ENCODE peak calls at places on chromosomes 1 and 21, in six cellular contexts. R, V, P, M, L and Q are unnamed samples. For H3K9me3, the result is how much of the 10 kb centered on the place peaks cover.

GRCh38 chr1:224357626-224358124 is 996 bp downstream of the CNIH4 start:
- DNase-seq in P (no peak), L (no peak), M (peak), R (no peak), V (no peak), Q (no peak)

GRCh38 chr1:232950919-232951579 is 638 bp downstream of the NTPCR start:
- DNase-seq in M (peak), V (peak), R (no peak), P (no peak), L (peak), Q (no peak)

GRCh38 chr21:45309069-45309521 is 21.4 kb upstream of the POFUT2 start:
- DNase-seq in R (peak), P (no peak), V (peak), M (peak), L (peak), Q (no peak)

GRCh38 chr1:11650331-11650991 is 3.8 kb downstream of the FBXO2 start:
- DNase-seq in M (peak), P (peak), V (peak), R (peak), L (peak), Q (peak)

GRCh38 chr1:108708726-108709660 is 3.7 kb upstream of the FNDC7 start:
- DNase-seq in L (peak), M (peak), R (no peak), V (peak), P (no peak), Q (peak)

GRCh38 chr1:186152227-186152944 is 222.7 kb downstream of the TPR start:
- DNase-seq in L (no peak), M (peak), R (no peak), P (peak), V (no peak), Q (no peak)

GRCh38 chr1:26471498-26472329 is 526 bp upstream of the HMGN2 start:
- DNase-seq in L (peak), V (peak), R (peak), M (peak), P (peak), Q (no peak)

GRCh38 chr1:161092621-161093028 is 3.3 kb upstream of the NECTIN4 start:
- DNase-seq in P (no peak), L (no peak), R (no peak), V (no peak), M (peak), Q (no peak)

GRCh38 chr1:119001181-119002018 is 13.3 kb upstream of the TBX15 start:
- DNase-seq in L (no peak), R (no peak), M (no peak), V (no peak), P (no peak), Q (no peak)

GRCh38 chr1:41696381-41696780 is 211.9 kb upstream of the EDN2 start:
- DNase-seq in L (no peak), V (no peak), M (no peak), R (no peak), P (no peak), Q (no peak)

GRCh38 chr1:197980457-197980856 is 63.3 kb downstream of the LHX9 start:
- DNase-seq in L (no peak), M (no peak), V (no peak), P (no peak), R (peak), Q (no peak)

GRCh38 chr1:205925730-205926129 is 17.5 kb downstream of the SLC26A9 start:
- DNase-seq in M (peak), P (no peak), V (no peak), R (no peak), L (no peak), Q (no peak)

GRCh38 chr21:35697321-35697808 is 363.0 kb downstream of the SETD4 start:
- DNase-seq in P (no peak), R (peak), M (no peak), L (no peak), V (no peak), Q (no peak)

GRCh38 chr1:153525088-153525713 is 10.6 kb downstream of the S100A6 start:
- DNase-seq in M (no peak), P (no peak), V (no peak), R (no peak), L (no peak), Q (no peak)

GRCh38 chr1:119631086-119631432 is 17.0 kb downstream of the ZNF697 start:
- DNase-seq in P (no peak), R (no peak), M (no peak), V (no peak), L (no peak), Q (no peak)

GRCh38 chr1:160428655-160429054 is 28.3 kb downstream of the VANGL2 start:
- DNase-seq in R (peak), L (peak), M (peak), V (peak), P (peak), Q (no peak)

GRCh38 chr1:223245411-223245810 is 102.4 kb upstream of the TLR5 start:
- DNase-seq in R (no peak), L (no peak), M (no peak), V (no peak), P (no peak), Q (no peak)

GRCh38 chr1:52436817-52437216 is 32.4 kb downstream of the PRPF38A start:
- DNase-seq in R (no peak), P (no peak), M (peak), L (no peak), V (no peak), Q (no peak)

GRCh38 chr1:78292361-78292760 is 198.4 kb upstream of the PTGFR start:
- DNase-seq in V (no peak), L (no peak), M (no peak), R (no peak), P (no peak), Q (no peak)

GRCh38 chr1:46820560-46821060 is 21.8 kb downstream of the CYP4B1 start:
- DNase-seq in P (no peak), L (no peak), R (peak), M (no peak), V (no peak), Q (no peak)

GRCh38 chr1:183284086-183284485 is 98.0 kb downstream of the LAMC2 start:
- DNase-seq in L (no peak), R (no peak), V (no peak), P (no peak), M (no peak), Q (no peak)

GRCh38 chr1:27774654-27775053 is 1.6 kb downstream of the STX12 start:
- DNase-seq in V (no peak), R (no peak), L (no peak), P (no peak), M (no peak), Q (no peak)

DNA sequence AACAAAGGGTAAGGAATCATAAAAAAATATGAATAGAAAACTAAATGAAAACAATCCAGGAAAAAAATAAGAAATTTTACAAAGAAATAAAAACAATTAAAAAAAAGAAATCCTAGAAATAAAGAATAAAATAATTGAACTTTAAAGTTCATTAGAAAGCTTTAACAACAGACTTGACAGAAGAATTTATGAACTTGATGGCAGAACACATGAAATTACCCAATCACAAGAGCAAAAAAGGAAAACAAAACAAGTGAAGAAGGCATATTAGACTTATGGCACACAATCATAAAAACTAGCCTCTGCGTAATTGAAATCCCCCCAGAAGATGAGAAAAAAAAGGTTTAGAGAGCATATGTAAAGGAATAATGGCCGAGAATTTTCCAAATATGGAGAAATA is 802.5 kb upstream of the B3GALT2 start:
- DNase-seq in R (no peak), P (no peak), M (no peak), V (no peak), L (no peak), Q (no peak)
- H3K9me3 ChIP-seq in R (under half), P (under half), M (under half), V (under half), L (under half), Q (under half)

DNA sequence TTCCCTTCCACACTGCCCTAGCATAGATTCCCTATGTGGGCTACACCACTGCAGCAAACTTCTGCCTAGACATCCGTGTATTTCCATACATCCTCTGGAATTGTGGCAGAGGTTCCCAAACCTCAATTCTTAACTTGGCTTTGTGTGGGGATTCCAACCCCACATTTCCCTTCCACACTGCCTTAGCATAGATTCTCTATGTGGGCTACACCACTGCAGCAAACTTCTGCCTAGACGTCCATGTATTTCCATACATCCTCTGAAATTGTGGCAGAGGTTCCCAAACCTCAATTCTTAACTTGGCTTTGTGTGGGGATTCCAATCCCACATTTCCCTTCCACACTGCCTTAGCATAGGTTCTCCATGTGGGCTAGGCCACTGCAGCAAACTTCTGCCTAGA is 31.4 kb downstream of the ZNF670 start:
- DNase-seq in V (no peak), P (no peak), M (no peak), L (no peak), R (no peak), Q (no peak)
- H3K9me3 ChIP-seq in V (half or more), P (under half), M (half or more), L (under half), R (under half), Q (under half)

DNA sequence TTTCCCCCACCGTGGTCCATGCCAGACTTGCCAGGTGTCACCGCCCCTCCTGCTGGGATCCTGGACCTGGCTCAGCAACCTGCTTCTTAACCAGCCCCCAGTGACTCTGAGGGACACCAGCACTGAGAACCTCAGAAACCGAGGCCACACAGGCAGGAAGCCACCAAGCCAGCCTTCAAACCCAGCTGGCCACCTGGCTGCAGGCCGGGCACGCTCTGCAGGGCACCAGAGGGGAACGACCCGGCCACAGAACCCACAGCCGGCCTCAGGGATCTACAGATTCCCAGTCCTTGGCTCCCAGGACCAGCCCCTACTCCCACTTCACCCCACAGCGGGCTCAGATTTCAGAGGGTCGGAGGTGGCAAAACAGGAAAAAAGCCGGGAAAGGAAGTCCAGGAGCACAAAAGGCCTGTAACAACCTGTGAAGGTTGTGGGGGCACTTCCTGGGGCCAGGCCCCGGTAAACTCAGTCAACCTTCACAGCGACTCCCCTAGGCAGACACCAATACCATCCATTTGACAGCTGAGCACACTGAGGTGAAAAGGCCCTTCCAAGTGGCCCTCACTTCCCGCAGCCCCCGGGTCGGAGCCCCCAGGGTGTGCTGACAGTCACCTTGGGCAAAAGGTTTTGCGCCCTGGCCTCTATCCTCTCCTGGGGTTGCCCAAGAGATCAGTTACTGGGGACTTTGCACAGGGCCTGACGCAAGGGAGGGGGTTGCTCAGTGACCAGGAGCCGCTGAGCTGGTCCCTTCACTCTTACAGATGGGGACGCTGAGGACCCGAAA is 14.1 kb downstream of the RUNX3 start:
- DNase-seq in R (no peak), P (no peak), M (no peak), V (no peak), L (no peak), Q (no peak)
- H3K9me3 ChIP-seq in R (under half), P (under half), M (under half), V (under half), L (under half), Q (under half)

GRCh38 chr1:95701450-95702173 is 467.6 kb downstream of the RWDD3 start:
- DNase-seq in V (no peak), R (no peak), P (no peak), L (no peak), M (no peak), Q (no peak)
- H3K9me3 ChIP-seq in V (under half), R (under half), P (under half), L (under half), M (under half), Q (under half)

DNA sequence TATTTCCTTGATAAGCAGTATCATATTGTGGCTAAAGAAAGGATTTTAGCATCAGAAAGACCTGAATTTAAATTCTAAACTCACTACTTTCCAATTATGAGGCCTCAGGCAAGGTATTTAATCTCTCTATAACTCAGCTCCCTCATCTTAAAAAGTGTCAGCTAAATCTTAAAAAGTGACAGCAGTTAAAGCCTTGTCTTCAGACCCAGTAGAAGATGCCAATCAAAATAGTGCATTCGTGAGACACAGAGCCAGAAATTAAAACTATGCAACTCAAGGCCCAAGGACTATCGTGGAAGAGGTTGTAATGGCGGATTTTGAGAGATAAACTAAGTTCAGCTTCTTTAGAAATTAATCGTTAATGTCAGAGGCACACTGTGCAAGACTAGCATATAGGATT is 677.5 kb upstream of the BRINP3 start:
- DNase-seq in M (no peak), R (no peak), V (no peak), L (no peak), P (no peak), Q (no peak)
- H3K9me3 ChIP-seq in M (under half), R (under half), V (under half), L (under half), P (under half), Q (under half)

DNA sequence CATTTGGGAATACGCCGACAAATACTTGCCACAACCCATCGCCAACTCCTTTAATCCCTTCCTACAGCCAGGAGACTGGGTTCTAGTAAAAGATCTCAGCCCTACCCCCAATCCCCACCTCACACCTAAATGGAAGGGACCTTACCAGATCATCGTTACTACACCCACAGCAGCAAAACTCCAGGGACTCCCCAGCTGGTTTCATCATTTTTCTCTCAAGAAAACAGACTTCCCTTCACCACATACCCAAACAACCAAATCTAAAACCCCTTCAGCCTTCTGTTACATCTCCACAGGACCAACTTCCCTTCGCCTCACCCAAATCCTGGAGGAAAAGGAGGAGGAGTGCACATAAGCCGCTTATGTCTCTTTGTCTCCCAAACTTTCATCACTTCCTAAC is 23.7 kb upstream of the SLC2A5 start:
- DNase-seq in M (no peak), V (no peak), R (no peak), P (no peak), L (no peak), Q (no peak)
- H3K9me3 ChIP-seq in M (under half), V (under half), R (under half), P (under half), L (under half), Q (under half)

GRCh38 chr21:38832664-38833063 is 26.9 kb downstream of the ETS2 start:
- DNase-seq in P (no peak), R (no peak), L (no peak), M (no peak), V (no peak), Q (no peak)
- H3K9me3 ChIP-seq in P (under half), R (under half), L (under half), M (under half), V (under half), Q (under half)

GRCh38 chr1:93516164-93516563 is 68.2 kb downstream of the FNBP1L start:
- DNase-seq in L (no peak), R (no peak), M (peak), V (no peak), P (no peak), Q (no peak)
- H3K9me3 ChIP-seq in L (under half), R (under half), M (under half), V (under half), P (under half), Q (under half)

DNA sequence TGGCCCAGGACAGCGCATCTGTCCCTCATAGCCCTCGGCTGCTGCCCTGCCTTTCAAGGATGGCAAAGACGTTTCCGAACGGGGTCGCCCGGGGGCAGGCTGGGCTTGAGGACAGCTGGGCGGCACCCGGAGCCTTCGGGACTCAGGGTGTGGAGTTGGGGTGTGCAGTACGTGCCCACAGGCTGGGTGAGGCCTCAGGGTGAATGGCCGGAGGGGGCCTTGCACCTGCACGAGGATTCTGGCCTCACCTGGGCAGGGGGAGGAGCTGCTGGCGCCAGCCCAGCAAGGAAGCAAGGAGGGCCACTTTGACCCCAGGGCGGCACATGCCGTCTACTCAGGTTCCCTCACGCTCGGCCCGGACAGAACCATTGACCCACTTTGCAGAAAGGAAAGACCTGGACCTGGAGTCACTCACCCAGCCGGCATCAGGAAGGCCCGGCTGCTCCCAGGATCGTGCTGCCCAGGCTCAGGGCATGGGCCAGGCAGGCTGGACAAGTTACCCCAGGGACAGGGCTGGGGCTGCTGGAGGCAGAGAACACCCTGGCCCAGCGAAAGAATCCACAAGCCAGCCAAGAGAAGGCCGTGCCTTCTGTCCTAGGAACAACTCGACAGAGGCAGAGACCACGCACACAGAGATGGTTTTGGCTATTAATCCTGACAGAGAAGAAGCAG is 65.1 kb upstream of the TTC34 start:
- DNase-seq in L (no peak), M (no peak), V (no peak), P (no peak), R (no peak), Q (no peak)
- H3K9me3 ChIP-seq in L (under half), M (under half), V (under half), P (half or more), R (under half), Q (under half)

GRCh38 chr1:15522551-15522950 is 1.5 kb downstream of the CASP9 start:
- DNase-seq in P (no peak), L (no peak), M (no peak), V (no peak), R (no peak), Q (no peak)
- H3K9me3 ChIP-seq in P (under half), L (under half), M (under half), V (under half), R (under half), Q (under half)